ENCODE peak calls at places on chromosomes 11 and 22, in seven cellular contexts. One of them, this sample, is unnamed.

GRCh38 chr11:32333335-32333991 is 101.9 kb downstream of the WT1 start:
- DNase-seq in epithelial cell of proximal tubule: no peak
- DNase-seq in lower lobe of right lung: peak
- DNase-seq in GM12865: no peak
- DNase-seq in BE2C: no peak
- DNase-seq in brain microvascular endothelial cell: peak
- DNase-seq in activated CD8-positive, alpha-beta T cell treated with anti-CD3 and anti-CD28 coated beads for 36 hours: peak
- DNase-seq in this sample: peak

GRCh38 chr11:74182635-74183034 is 11.5 kb downstream of the PPME1 start:
- DNase-seq in epithelial cell of proximal tubule: no peak
- DNase-seq in lower lobe of right lung: no peak
- DNase-seq in GM12865: no peak
- DNase-seq in BE2C: no peak
- DNase-seq in brain microvascular endothelial cell: no peak
- DNase-seq in activated CD8-positive, alpha-beta T cell treated with anti-CD3 and anti-CD28 coated beads for 36 hours: no peak
- DNase-seq in this sample: no peak

GRCh38 chr11:127521413-127521812 is 520.8 kb upstream of the KIRREL3 start:
- DNase-seq in epithelial cell of proximal tubule: peak
- DNase-seq in lower lobe of right lung: no peak
- DNase-seq in GM12865: no peak
- DNase-seq in BE2C: no peak
- DNase-seq in brain microvascular endothelial cell: no peak
- DNase-seq in activated CD8-positive, alpha-beta T cell treated with anti-CD3 and anti-CD28 coated beads for 36 hours: no peak
- DNase-seq in this sample: no peak

GRCh38 chr11:117180661-117181585 is 2.4 kb downstream of the SIDT2 start:
- DNase-seq in epithelial cell of proximal tubule: no peak
- DNase-seq in lower lobe of right lung: peak
- DNase-seq in GM12865: peak
- DNase-seq in BE2C: peak
- DNase-seq in brain microvascular endothelial cell: peak
- DNase-seq in activated CD8-positive, alpha-beta T cell treated with anti-CD3 and anti-CD28 coated beads for 36 hours: peak
- DNase-seq in this sample: no peak

GRCh38 chr22:20979243-20979809 is 2.8 kb upstream of the LZTR1 start:
- DNase-seq in epithelial cell of proximal tubule: no peak
- DNase-seq in lower lobe of right lung: peak
- DNase-seq in GM12865: peak
- DNase-seq in BE2C: peak
- DNase-seq in brain microvascular endothelial cell: peak
- DNase-seq in activated CD8-positive, alpha-beta T cell treated with anti-CD3 and anti-CD28 coated beads for 36 hours: peak
- DNase-seq in this sample: no peak

GRCh38 chr11:83456075-83456474 is 169.9 kb upstream of the CCDC90B start:
- DNase-seq in epithelial cell of proximal tubule: no peak
- DNase-seq in lower lobe of right lung: no peak
- DNase-seq in GM12865: no peak
- DNase-seq in BE2C: peak
- DNase-seq in brain microvascular endothelial cell: no peak
- DNase-seq in activated CD8-positive, alpha-beta T cell treated with anti-CD3 and anti-CD28 coated beads for 36 hours: no peak
- DNase-seq in this sample: no peak

GRCh38 chr11:124961972-124962609 is 8.1 kb downstream of the CCDC15 start:
- DNase-seq in epithelial cell of proximal tubule: peak
- DNase-seq in lower lobe of right lung: no peak
- DNase-seq in GM12865: peak
- DNase-seq in BE2C: no peak
- DNase-seq in brain microvascular endothelial cell: peak
- DNase-seq in activated CD8-positive, alpha-beta T cell treated with anti-CD3 and anti-CD28 coated beads for 36 hours: no peak
- DNase-seq in this sample: peak

GRCh38 chr11:46247664-46248063 is 29.8 kb upstream of the CREB3L1 start:
- DNase-seq in epithelial cell of proximal tubule: peak
- DNase-seq in lower lobe of right lung: no peak
- DNase-seq in GM12865: peak
- DNase-seq in BE2C: peak
- DNase-seq in brain microvascular endothelial cell: peak
- DNase-seq in activated CD8-positive, alpha-beta T cell treated with anti-CD3 and anti-CD28 coated beads for 36 hours: peak
- DNase-seq in this sample: no peak

GRCh38 chr11:77698896-77699295 is 61.3 kb upstream of the CLNS1A start:
- DNase-seq in epithelial cell of proximal tubule: no peak
- DNase-seq in lower lobe of right lung: no peak
- DNase-seq in GM12865: no peak
- DNase-seq in BE2C: no peak
- DNase-seq in brain microvascular endothelial cell: no peak
- DNase-seq in activated CD8-positive, alpha-beta T cell treated with anti-CD3 and anti-CD28 coated beads for 36 hours: no peak
- DNase-seq in this sample: no peak

GRCh38 chr22:38862375-38863329 is 9.4 kb downstream of the CBX6 start:
- DNase-seq in epithelial cell of proximal tubule: no peak
- DNase-seq in lower lobe of right lung: peak
- DNase-seq in GM12865: no peak
- DNase-seq in BE2C: peak
- DNase-seq in brain microvascular endothelial cell: no peak
- DNase-seq in activated CD8-positive, alpha-beta T cell treated with anti-CD3 and anti-CD28 coated beads for 36 hours: no peak
- DNase-seq in this sample: no peak

GRCh38 chr11:46808804-46809431 is 37.2 kb downstream of the CKAP5 start:
- DNase-seq in epithelial cell of proximal tubule: no peak
- DNase-seq in lower lobe of right lung: no peak
- DNase-seq in GM12865: peak
- DNase-seq in BE2C: no peak
- DNase-seq in brain microvascular endothelial cell: peak
- DNase-seq in activated CD8-positive, alpha-beta T cell treated with anti-CD3 and anti-CD28 coated beads for 36 hours: no peak
- DNase-seq in this sample: no peak

GRCh38 chr11:8809185-8809584 is 101.8 kb upstream of the AKIP1 start:
- DNase-seq in epithelial cell of proximal tubule: no peak
- DNase-seq in lower lobe of right lung: no peak
- DNase-seq in GM12865: no peak
- DNase-seq in BE2C: no peak
- DNase-seq in brain microvascular endothelial cell: no peak
- DNase-seq in activated CD8-positive, alpha-beta T cell treated with anti-CD3 and anti-CD28 coated beads for 36 hours: no peak
- DNase-seq in this sample: no peak

GRCh38 chr22:33962409-33962808 is 42.1 kb upstream of the LARGE1 start:
- DNase-seq in epithelial cell of proximal tubule: no peak
- DNase-seq in lower lobe of right lung: no peak
- DNase-seq in GM12865: no peak
- DNase-seq in BE2C: no peak
- DNase-seq in brain microvascular endothelial cell: no peak
- DNase-seq in activated CD8-positive, alpha-beta T cell treated with anti-CD3 and anti-CD28 coated beads for 36 hours: no peak
- DNase-seq in this sample: no peak

GRCh38 chr11:1336836-1337646 is 27.6 kb upstream of the TOLLIP start:
- DNase-seq in epithelial cell of proximal tubule: no peak
- DNase-seq in lower lobe of right lung: peak
- DNase-seq in GM12865: peak
- DNase-seq in BE2C: no peak
- DNase-seq in brain microvascular endothelial cell: no peak
- DNase-seq in activated CD8-positive, alpha-beta T cell treated with anti-CD3 and anti-CD28 coated beads for 36 hours: peak
- DNase-seq in this sample: no peak

GRCh38 chr11:111694851-111695250 is 71.3 kb downstream of the PPP2R1B start:
- DNase-seq in epithelial cell of proximal tubule: peak
- DNase-seq in lower lobe of right lung: no peak
- DNase-seq in GM12865: no peak
- DNase-seq in BE2C: no peak
- DNase-seq in brain microvascular endothelial cell: peak
- DNase-seq in activated CD8-positive, alpha-beta T cell treated with anti-CD3 and anti-CD28 coated beads for 36 hours: no peak
- DNase-seq in this sample: peak

GRCh38 chr11:114050258-114050927 is 9.1 kb upstream of the ZBTB16 start:
- DNase-seq in epithelial cell of proximal tubule: no peak
- DNase-seq in lower lobe of right lung: no peak
- DNase-seq in GM12865: no peak
- DNase-seq in BE2C: no peak
- DNase-seq in brain microvascular endothelial cell: no peak
- DNase-seq in activated CD8-positive, alpha-beta T cell treated with anti-CD3 and anti-CD28 coated beads for 36 hours: no peak
- DNase-seq in this sample: no peak

GRCh38 chr11:779955-780532 is 2.8 kb upstream of the GATD1 start:
- DNase-seq in epithelial cell of proximal tubule: no peak
- DNase-seq in lower lobe of right lung: no peak
- DNase-seq in GM12865: no peak
- DNase-seq in BE2C: no peak
- DNase-seq in brain microvascular endothelial cell: no peak
- DNase-seq in activated CD8-positive, alpha-beta T cell treated with anti-CD3 and anti-CD28 coated beads for 36 hours: no peak
- DNase-seq in this sample: no peak

DNA sequence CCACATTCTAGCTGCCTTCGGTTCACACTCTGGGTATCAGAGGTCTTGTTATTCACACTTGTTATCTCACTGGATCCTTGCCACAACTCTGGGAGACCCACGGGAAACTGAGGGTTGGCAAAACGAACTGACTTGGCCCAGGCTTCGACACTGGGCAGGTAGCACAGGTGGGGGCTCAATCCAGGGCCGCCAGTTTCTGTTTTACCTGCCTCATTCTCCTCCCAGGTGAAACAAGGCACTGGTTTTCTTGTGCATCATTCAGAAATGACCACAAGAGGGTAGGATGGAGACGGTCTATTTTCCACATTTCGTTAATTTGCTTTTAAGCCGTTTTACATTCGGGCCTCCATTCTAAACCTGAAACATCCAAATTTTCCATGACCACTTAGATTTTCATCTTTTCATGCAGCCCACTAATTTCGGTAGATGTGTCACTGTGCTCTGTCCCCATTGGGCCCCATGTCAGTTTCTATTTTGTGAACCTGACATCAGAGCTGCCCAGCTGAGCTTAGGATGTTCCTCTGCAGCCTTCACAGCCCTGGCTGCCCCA is 108.1 kb downstream of the KIAA1671 start:
- DNase-seq in epithelial cell of proximal tubule: no peak
- DNase-seq in lower lobe of right lung: no peak
- DNase-seq in GM12865: no peak
- DNase-seq in BE2C: no peak
- DNase-seq in brain microvascular endothelial cell: no peak
- DNase-seq in activated CD8-positive, alpha-beta T cell treated with anti-CD3 and anti-CD28 coated beads for 36 hours: peak
- DNase-seq in this sample: no peak
- TF ChIP-seq CTCF in epithelial cell of proximal tubule: peak
- TF ChIP-seq CTCF in lower lobe of right lung: peak
- TF ChIP-seq CTCF in GM12865: peak
- TF ChIP-seq CTCF in BE2C: peak
- TF ChIP-seq CTCF in brain microvascular endothelial cell: peak
- TF ChIP-seq CTCF in activated CD8-positive, alpha-beta T cell treated with anti-CD3 and anti-CD28 coated beads for 36 hours: peak
- TF ChIP-seq CTCF in this sample: no peak

DNA sequence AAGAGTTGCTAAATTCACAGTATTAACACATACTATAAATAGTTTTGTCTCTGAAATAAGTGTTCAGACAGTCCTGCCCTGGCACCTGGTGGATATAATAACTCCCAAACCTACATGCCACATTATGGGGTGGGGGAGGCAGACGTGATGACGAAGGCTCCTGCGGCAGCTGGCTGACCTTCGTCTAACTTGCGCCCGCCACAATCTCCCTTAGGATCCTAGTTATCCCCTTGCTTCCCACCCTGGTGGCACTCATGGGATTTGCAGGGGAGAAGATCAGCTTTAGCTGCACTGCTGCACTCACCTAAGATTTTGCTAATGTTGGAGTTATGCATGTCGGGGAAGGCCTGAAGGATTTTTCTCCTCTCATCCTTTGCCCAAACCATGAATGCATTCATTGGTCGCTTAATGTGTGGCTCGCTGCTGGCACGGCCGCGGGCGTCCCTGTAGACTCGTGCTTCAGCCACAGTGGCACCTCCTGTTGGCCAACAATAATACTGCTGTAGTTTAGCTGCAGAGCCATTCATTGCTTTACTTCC is 367.6 kb downstream of the SOX6 start:
- DNase-seq in epithelial cell of proximal tubule: no peak
- DNase-seq in lower lobe of right lung: no peak
- DNase-seq in GM12865: no peak
- DNase-seq in BE2C: no peak
- DNase-seq in brain microvascular endothelial cell: no peak
- DNase-seq in activated CD8-positive, alpha-beta T cell treated with anti-CD3 and anti-CD28 coated beads for 36 hours: no peak
- DNase-seq in this sample: no peak
- TF ChIP-seq CTCF in epithelial cell of proximal tubule: peak
- TF ChIP-seq CTCF in lower lobe of right lung: peak
- TF ChIP-seq CTCF in GM12865: peak
- TF ChIP-seq CTCF in BE2C: peak
- TF ChIP-seq CTCF in brain microvascular endothelial cell: peak
- TF ChIP-seq CTCF in activated CD8-positive, alpha-beta T cell treated with anti-CD3 and anti-CD28 coated beads for 36 hours: no peak
- TF ChIP-seq CTCF in this sample: no peak

GRCh38 chr11:44906641-44907040 is 44.0 kb downstream of the TP53I11 start:
- DNase-seq in epithelial cell of proximal tubule: no peak
- DNase-seq in lower lobe of right lung: no peak
- DNase-seq in GM12865: no peak
- DNase-seq in BE2C: no peak
- DNase-seq in brain microvascular endothelial cell: no peak
- DNase-seq in activated CD8-positive, alpha-beta T cell treated with anti-CD3 and anti-CD28 coated beads for 36 hours: no peak
- DNase-seq in this sample: no peak
- TF ChIP-seq CTCF in epithelial cell of proximal tubule: no peak
- TF ChIP-seq CTCF in lower lobe of right lung: no peak
- TF ChIP-seq CTCF in GM12865: no peak
- TF ChIP-seq CTCF in BE2C: no peak
- TF ChIP-seq CTCF in brain microvascular endothelial cell: no peak
- TF ChIP-seq CTCF in activated CD8-positive, alpha-beta T cell treated with anti-CD3 and anti-CD28 coated beads for 36 hours: no peak
- TF ChIP-seq CTCF in this sample: no peak

DNA sequence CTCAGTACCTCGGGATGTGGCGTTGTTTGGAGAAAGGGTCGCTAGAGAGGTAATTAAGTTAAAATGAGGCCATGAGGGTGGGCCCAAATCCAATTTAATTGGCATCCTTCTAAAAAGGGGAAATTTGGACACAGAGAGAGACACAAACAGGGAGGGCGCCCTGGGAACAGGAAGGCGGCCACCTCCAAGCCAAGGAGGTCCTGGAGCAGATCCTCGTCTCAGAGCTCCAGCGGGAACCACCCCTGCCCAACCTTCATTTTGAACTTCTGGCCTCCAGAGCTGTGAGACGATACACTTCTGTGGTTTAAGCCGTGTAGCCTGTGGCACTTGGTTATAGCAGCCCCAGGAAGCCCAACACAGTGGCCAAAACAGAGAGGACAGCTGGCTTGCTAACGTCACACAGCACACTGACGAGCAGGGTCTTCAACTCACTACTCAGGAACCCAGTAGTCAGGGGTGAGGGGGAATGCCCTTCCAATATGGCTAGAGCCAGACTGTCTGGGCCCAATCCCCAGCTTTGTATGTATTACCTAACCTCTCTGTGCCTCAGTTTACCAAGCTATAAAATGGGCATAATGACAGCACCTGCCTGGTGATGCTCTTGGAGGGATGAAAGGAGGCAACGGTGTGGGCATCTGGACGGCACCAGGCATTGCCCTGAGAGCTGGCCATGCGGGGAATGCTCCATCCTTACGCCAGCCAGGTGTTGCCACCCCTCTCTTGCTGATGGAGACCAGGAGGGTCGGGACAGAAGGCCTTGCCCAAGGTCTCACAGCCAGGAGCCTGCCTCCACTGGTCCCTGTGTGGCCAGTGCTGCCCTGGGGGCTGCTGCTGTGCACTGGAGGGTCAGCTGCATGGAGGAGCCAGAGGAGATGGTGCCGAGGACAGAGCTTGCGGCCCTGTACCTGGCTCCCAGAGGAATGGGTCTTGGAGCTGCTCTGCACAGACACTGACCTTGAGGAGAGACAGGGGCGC is 53.3 kb upstream of the LINC01488 start:
- DNase-seq in epithelial cell of proximal tubule: no peak
- DNase-seq in lower lobe of right lung: no peak
- DNase-seq in GM12865: no peak
- DNase-seq in BE2C: no peak
- DNase-seq in brain microvascular endothelial cell: no peak
- DNase-seq in activated CD8-positive, alpha-beta T cell treated with anti-CD3 and anti-CD28 coated beads for 36 hours: no peak
- DNase-seq in this sample: no peak
- TF ChIP-seq CTCF in epithelial cell of proximal tubule: no peak
- TF ChIP-seq CTCF in lower lobe of right lung: no peak
- TF ChIP-seq CTCF in GM12865: no peak
- TF ChIP-seq CTCF in BE2C: no peak
- TF ChIP-seq CTCF in brain microvascular endothelial cell: no peak
- TF ChIP-seq CTCF in activated CD8-positive, alpha-beta T cell treated with anti-CD3 and anti-CD28 coated beads for 36 hours: no peak
- TF ChIP-seq CTCF in this sample: no peak

DNA sequence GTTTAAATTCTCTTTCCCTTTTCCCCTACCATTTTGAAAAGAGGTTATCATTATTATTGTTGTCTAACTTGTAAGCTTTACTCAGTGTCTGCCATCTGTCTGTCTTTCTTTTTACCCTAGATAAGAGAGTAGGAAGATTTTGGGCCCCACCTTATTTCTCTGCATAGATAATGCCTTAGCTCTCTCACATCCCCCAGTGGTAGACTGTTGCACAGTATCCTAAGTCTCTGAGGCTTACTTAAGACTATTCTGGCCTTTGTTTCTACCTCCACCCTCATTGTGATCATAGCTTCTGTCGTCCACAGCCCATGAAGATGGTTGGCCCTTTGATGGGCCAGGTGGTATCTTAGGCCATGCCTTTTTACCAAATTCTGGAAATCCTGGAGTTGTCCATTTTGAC is 3.6 kb upstream of the OR51L1 start:
- DNase-seq in epithelial cell of proximal tubule: no peak
- DNase-seq in lower lobe of right lung: no peak
- DNase-seq in GM12865: peak
- DNase-seq in BE2C: no peak
- DNase-seq in brain microvascular endothelial cell: peak
- DNase-seq in activated CD8-positive, alpha-beta T cell treated with anti-CD3 and anti-CD28 coated beads for 36 hours: no peak
- DNase-seq in this sample: no peak
- TF ChIP-seq CTCF in epithelial cell of proximal tubule: peak
- TF ChIP-seq CTCF in lower lobe of right lung: no peak
- TF ChIP-seq CTCF in GM12865: peak
- TF ChIP-seq CTCF in BE2C: no peak
- TF ChIP-seq CTCF in brain microvascular endothelial cell: peak
- TF ChIP-seq CTCF in activated CD8-positive, alpha-beta T cell treated with anti-CD3 and anti-CD28 coated beads for 36 hours: no peak
- TF ChIP-seq CTCF in this sample: peak